ENCODE peak calls at places on chromosomes 12 and 14, in nine cellular contexts. E, D, G, X, O, N, Y, F and V are unnamed samples.
A peak's percentile ranks its signal among the peaks of the same experiment; 100 is the strongest.

GRCh38 chr12:19434538-19434937 is 4.8 kb upstream of the AEBP2 start:
- DNase-seq in E (no peak), D (no peak), G (no peak), X (no peak), O (no peak), N (no peak), Y (no peak), F (no peak), V (no peak)

GRCh38 chr14:68094158-68094557 is 274.6 kb downstream of the RAD51B start:
- DNase-seq in E (no peak), D (no peak), G (no peak), X (no peak), O (no peak), N (no peak), Y (no peak), F (no peak), V (no peak)

GRCh38 chr12:57130941-57131340 is 2.7 kb downstream of the LRP1 start:
- DNase-seq in E (no peak), D (no peak), G (no peak), X (no peak), O (no peak), N (no peak), Y (no peak), F (no peak), V (no peak)

GRCh38 chr12:98416845-98417244 is 98.5 kb upstream of the TMPO start:
- DNase-seq in E (no peak), D (no peak), G (no peak), X (no peak), O (no peak), N (no peak), Y (peak; percentile 84), F (no peak), V (no peak)

GRCh38 chr12:78081590-78082314 is 251.1 kb downstream of the NAV3 start:
- DNase-seq in E (no peak), D (no peak), G (no peak), X (no peak), O (no peak), N (no peak), Y (no peak), F (no peak), V (no peak)

GRCh38 chr12:8554451-8555195 is 13.9 kb upstream of the CLEC4E start:
- DNase-seq in E (no peak), D (no peak), G (no peak), X (no peak), O (no peak), N (peak; percentile 39), Y (peak; percentile 52), F (no peak), V (no peak)

GRCh38 chr12:115158816-115159215 is 474.8 kb upstream of the TBX3 start:
- DNase-seq in E (no peak), D (no peak), G (no peak), X (no peak), O (no peak), N (no peak), Y (no peak), F (no peak), V (no peak)

GRCh38 chr14:51081712-51082111 is 13.2 kb downstream of the TRIM9 start:
- DNase-seq in E (no peak), D (no peak), G (no peak), X (no peak), O (no peak), N (no peak), Y (no peak), F (no peak), V (no peak)

GRCh38 chr12:41151789-41152188 is 36.3 kb upstream of the PDZRN4 start:
- DNase-seq in E (no peak), D (no peak), G (no peak), X (no peak), O (no peak), N (no peak), Y (no peak), F (no peak), V (no peak)

GRCh38 chr12:113262710-113263109 is 41.4 kb downstream of the TPCN1 start:
- DNase-seq in E (no peak), D (no peak), G (no peak), X (no peak), O (no peak), N (no peak), Y (peak; percentile 65), F (peak; percentile 42), V (no peak)